ENCODE peak calls at places on chromosomes 2 and 18, in six cellular contexts. W, S, A, O, V and L are unnamed samples.

GRCh38 chr18:52326001-52326400 is 14.0 kb upstream of the DCC start:
- DNase-seq in W (peak; percentile 56), S (no peak), A (no peak), O (no peak), V (no peak), L (peak; percentile 24)

GRCh38 chr2:9150906-9151305 is 55.7 kb upstream of the ASAP2 start:
- DNase-seq in W (no peak), S (no peak), A (no peak), O (no peak), V (no peak), L (no peak)

GRCh38 chr2:193584001-193584400 is 1389.3 kb upstream of the TMEFF2 start:
- DNase-seq in W (peak; percentile 0), S (peak; percentile 79), A (peak; percentile 24), O (peak; percentile 69), V (peak; percentile 57), L (peak; percentile 21)

GRCh38 chr18:43060020-43060419 is 55.5 kb downstream of the RIT2 start:
- DNase-seq in W (no peak), S (no peak), A (no peak), O (no peak), V (peak; percentile 32), L (peak; percentile 69)

GRCh38 chr2:128651000-128651399 is 332.3 kb upstream of the HS6ST1 start:
- DNase-seq in W (no peak), S (no peak), A (no peak), O (no peak), V (no peak), L (no peak)

GRCh38 chr18:80233201-80233835 is 14.0 kb downstream of the PARD6G start:
- DNase-seq in W (no peak), S (no peak), A (no peak), O (peak; percentile 33), V (no peak), L (no peak)

GRCh38 chr2:7835693-7836680 is 845.9 kb upstream of the ID2 start:
- DNase-seq in W (no peak), S (no peak), A (no peak), O (no peak), V (peak; percentile 46), L (no peak)

GRCh38 chr2:111668741-111669140 is 215.3 kb downstream of the ANAPC1 start:
- DNase-seq in W (no peak), S (no peak), A (no peak), O (peak; percentile 14), V (no peak), L (no peak)

GRCh38 chr2:161223139-161223732 is 63.0 kb downstream of the TANK start:
- DNase-seq in W (peak; percentile 64), S (no peak), A (no peak), O (no peak), V (peak; percentile 74), L (peak; percentile 59)

GRCh38 chr18:67932261-67932660 is 415.7 kb upstream of the DSEL start:
- DNase-seq in W (no peak), S (no peak), A (no peak), O (no peak), V (no peak), L (no peak)

GRCh38 chr2:240972636-240973521 is 25.5 kb upstream of the SNED1 start:
- DNase-seq in W (no peak), S (no peak), A (no peak), O (no peak), V (no peak), L (no peak)

GRCh38 chr2:235951980-235952379 is 216.2 kb downstream of the GBX2 start:
- DNase-seq in W (no peak), S (no peak), A (no peak), O (no peak), V (no peak), L (no peak)

GRCh38 chr2:182360012-182360662 is 66.7 kb downstream of the PDE1A start:
- DNase-seq in W (peak; percentile 79), S (no peak), A (no peak), O (no peak), V (no peak), L (peak; percentile 90)

GRCh38 chr2:47379384-47379783 is 23.6 kb upstream of the MSH2 start:
- DNase-seq in W (no peak), S (no peak), A (no peak), O (no peak), V (no peak), L (no peak)

GRCh38 chr2:47373747-47374146 is 29.2 kb upstream of the MSH2 start:
- DNase-seq in W (no peak), S (no peak), A (no peak), O (no peak), V (no peak), L (no peak)
- H4K8ac ChIP-seq in W (no peak overlapping the region), S (no peak overlapping the region), A (no peak overlapping the region), O (no peak overlapping the region), V (no peak overlapping the region), L (no peak overlapping the region)

GRCh38 chr2:97761192-97761591 is 47.8 kb downstream of the ZAP70 start:
- DNase-seq in W (no peak), S (no peak), A (no peak), O (no peak), V (no peak), L (no peak)
- H3K4me1 ChIP-seq in W (no peaks in the 10 kb centered on the region), S (no peaks in the 10 kb centered on the region), A (no peaks in the 10 kb centered on the region), O (no peaks in the 10 kb centered on the region), V (no peaks in the 10 kb centered on the region), L (peaks cover 7% of the 10 kb centered on the region)

DNA sequence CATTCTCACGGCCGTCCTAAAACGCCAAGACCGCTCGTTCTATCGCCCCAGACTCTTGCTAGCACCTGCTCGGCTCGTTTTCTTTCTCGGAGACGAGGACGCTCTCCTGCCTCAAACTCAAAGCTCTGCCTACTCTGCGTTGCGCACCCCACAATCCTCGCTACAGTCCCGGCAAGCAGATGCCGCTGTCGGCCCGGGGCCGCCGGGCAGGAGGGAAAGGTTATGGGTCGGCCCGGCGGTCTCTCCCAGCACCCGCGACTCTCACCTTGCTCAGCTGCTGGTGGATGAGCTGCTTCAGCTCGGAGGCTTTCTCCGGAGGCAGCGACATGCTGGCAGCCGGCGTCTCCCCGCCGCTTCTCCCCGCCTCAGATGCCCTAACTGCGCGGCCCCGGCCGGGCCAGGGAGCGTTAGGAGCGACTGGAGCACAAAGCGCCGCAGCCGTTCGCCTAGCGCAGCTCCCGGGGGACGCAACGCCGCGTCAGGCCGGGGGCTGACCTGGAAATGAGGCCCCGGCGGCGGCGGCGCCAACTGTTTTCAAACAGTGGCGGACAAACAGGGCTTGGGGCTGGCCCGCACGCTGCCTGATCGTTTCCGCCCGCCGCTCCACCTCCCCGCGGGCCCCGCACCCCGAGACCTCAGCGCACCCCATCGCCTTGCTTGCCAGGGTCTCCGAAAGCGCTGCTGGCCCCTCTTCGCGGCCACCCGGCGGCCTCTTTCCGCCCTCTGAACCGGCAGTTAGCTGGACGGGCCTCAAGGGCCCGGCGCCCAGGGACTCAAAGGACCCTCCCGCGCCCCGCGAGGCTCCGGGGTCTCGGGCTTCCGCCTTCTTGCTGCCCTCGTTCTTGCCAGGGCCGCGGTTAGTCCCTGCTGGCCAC is at the start of the genes CEP76 and PSMG2:
- DNase-seq in W (peak; percentile 84), S (peak; percentile 79), A (peak; percentile 87), O (peak; percentile 90), V (peak; percentile 84), L (peak; percentile 94)
- H4K91ac ChIP-seq in W (peak within 1 kb of the TSS; percentile 99), S (no peak within 1 kb of the TSS), A (peak within 1 kb of the TSS; percentile 89), O (peak within 1 kb of the TSS; percentile 99), V (peak within 1 kb of the TSS; percentile 100), L (peak within 1 kb of the TSS; percentile 100)

GRCh38 chr18:76801567-76802505 is 20.5 kb upstream of the ZNF236 start:
- DNase-seq in W (peak; percentile 35), S (peak; percentile 76), A (peak; percentile 35), O (peak; percentile 88), V (peak; percentile 82), L (peak; percentile 53)
- H4K8ac ChIP-seq in W (no peak overlapping the region), S (no peak overlapping the region), A (no peak overlapping the region), O (peak overlapping the region; percentile 79), V (no peak overlapping the region), L (peak overlapping the region; percentile 77)

GRCh38 chr2:37460866-37461229 is 116.4 kb downstream of the QPCT start:
- DNase-seq in W (no peak), S (no peak), A (no peak), O (no peak), V (no peak), L (no peak)
- H3K4me1 ChIP-seq in W (peaks cover 30% of the 10 kb centered on the region), S (no peaks in the 10 kb centered on the region), A (no peaks in the 10 kb centered on the region), O (no peaks in the 10 kb centered on the region), V (peaks cover 3% of the 10 kb centered on the region), L (peaks cover 3% of the 10 kb centered on the region)